ENCODE peak calls at places on chromosomes 3 and 15, in nine cellular contexts. A is coronary artery, S is fibroblast of the aortic adventitia, D is psoas muscle, C is choroid plexus epithelial cell, W is HFFc6, Y is astrocyte of the cerebellum, K is osteoblast, J is lower lobe of right lung. L is an unnamed sample.

GRCh38 chr15:32952062-32952461 is 234.3 kb downstream of the GREM1 start:
- DNase-seq in A (no peak), S (peak), D (no peak), C (no peak), W (peak), Y (no peak), K (no peak), J (no peak), L (no peak)

GRCh38 chr3:66442254-66443249 is 58.3 kb downstream of the LRIG1 start:
- DNase-seq in A (no peak), S (peak), D (peak), C (peak), W (peak), Y (peak), K (peak), J (peak), L (no peak)

GRCh38 chr3:197787412-197787811 is 3.6 kb upstream of the LRCH3 start:
- DNase-seq in A (no peak), S (no peak), D (no peak), C (peak), W (no peak), Y (no peak), K (peak), J (no peak), L (no peak)

GRCh38 chr3:127688416-127689265 is 15.9 kb downstream of the ABTB1 start:
- DNase-seq in A (peak), S (no peak), D (peak), C (peak), W (no peak), Y (no peak), K (peak), J (peak), L (peak)

GRCh38 chr3:30970183-30970582 is 75.7 kb upstream of the GADL1 start:
- DNase-seq in A (no peak), S (peak), D (no peak), C (peak), W (peak), Y (no peak), K (no peak), J (no peak), L (no peak)

GRCh38 chr3:41265823-41266273 is 66.5 kb downstream of the CTNNB1 start:
- DNase-seq in A (no peak), S (peak), D (no peak), C (peak), W (peak), Y (peak), K (no peak), J (no peak), L (no peak)

GRCh38 chr3:151305081-151305777 is 11.4 kb downstream of the GPR87 start:
- DNase-seq in A (no peak), S (peak), D (peak), C (peak), W (peak), Y (peak), K (peak), J (peak), L (no peak)

GRCh38 chr3:103614719-103615118 is 1179.9 kb downstream of the ZPLD1 start:
- DNase-seq in A (no peak), S (no peak), D (no peak), C (no peak), W (no peak), Y (no peak), K (no peak), J (no peak), L (no peak)

GRCh38 chr3:187315872-187316271 is 24.3 kb upstream of the MASP1 start:
- DNase-seq in A (no peak), S (no peak), D (no peak), C (no peak), W (peak), Y (no peak), K (no peak), J (no peak), L (no peak)

GRCh38 chr3:153113553-153113952 is 48.5 kb upstream of the RAP2B start:
- DNase-seq in A (no peak), S (no peak), D (no peak), C (no peak), W (no peak), Y (no peak), K (no peak), J (no peak), L (no peak)

GRCh38 chr3:71130516-71131384 is 452.8 kb downstream of the FOXP1 start:
- DNase-seq in A (no peak), S (peak), D (peak), C (peak), W (peak), Y (peak), K (peak), J (peak), L (no peak)

GRCh38 chr15:59074607-59075006 is 30.3 kb upstream of the CCNB2 start:
- DNase-seq in A (no peak), S (no peak), D (no peak), C (no peak), W (no peak), Y (no peak), K (no peak), J (no peak), L (no peak)

GRCh38 chr3:21670386-21670785 is 80.6 kb downstream of the ZNF385D start:
- DNase-seq in A (no peak), S (no peak), D (no peak), C (no peak), W (no peak), Y (no peak), K (no peak), J (no peak), L (no peak)

GRCh38 chr3:30723211-30723610 is 116.8 kb downstream of the TGFBR2 start:
- DNase-seq in A (no peak), S (no peak), D (no peak), C (no peak), W (no peak), Y (no peak), K (peak), J (no peak), L (no peak)

GRCh38 chr15:91424001-91424400 is 323.9 kb downstream of the SV2B start:
- DNase-seq in A (no peak), S (no peak), D (no peak), C (no peak), W (no peak), Y (no peak), K (no peak), J (no peak), L (no peak)

GRCh38 chr15:91047545-91048199 is 25.3 kb upstream of the VPS33B start:
- DNase-seq in A (no peak), S (peak), D (no peak), C (peak), W (no peak), Y (no peak), K (no peak), J (no peak), L (no peak)

DNA sequence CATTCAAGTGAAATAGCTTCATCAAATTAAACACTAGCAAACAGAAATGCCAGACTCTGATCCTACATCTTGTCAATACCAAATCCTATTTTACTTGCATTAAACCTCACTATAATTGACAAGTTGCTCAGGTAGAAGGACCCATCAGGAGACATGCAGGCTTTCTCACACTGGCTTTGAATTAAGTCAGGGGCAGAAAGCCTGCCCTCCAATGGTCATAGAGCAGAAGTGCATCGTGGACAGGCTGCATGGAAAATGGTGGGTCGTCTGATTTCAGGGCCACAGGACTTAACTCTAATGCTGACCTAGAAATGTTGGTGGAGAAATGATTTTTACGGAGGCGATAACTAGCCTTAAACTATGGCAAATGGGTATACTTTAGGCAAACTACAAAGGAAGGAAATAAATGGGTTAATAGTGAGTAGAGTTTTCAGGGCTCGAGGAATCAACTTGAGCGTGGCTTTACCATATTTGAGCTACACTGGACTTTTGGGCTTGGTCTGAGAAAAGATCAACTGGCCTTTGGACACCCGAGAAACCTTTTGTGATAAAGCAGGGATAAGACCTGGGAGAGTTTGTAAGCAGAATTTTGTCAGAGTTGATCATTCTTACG is 283.9 kb downstream of the GRM7 start:
- DNase-seq in A (no peak), S (no peak), D (no peak), C (no peak), W (no peak), Y (no peak), K (peak), J (no peak), L (no peak)
- TF ChIP-seq CTCF in A (no peak), S (no peak), D (no peak), C (peak), W (peak), Y (peak), K (no peak), J (peak), L (peak)

DNA sequence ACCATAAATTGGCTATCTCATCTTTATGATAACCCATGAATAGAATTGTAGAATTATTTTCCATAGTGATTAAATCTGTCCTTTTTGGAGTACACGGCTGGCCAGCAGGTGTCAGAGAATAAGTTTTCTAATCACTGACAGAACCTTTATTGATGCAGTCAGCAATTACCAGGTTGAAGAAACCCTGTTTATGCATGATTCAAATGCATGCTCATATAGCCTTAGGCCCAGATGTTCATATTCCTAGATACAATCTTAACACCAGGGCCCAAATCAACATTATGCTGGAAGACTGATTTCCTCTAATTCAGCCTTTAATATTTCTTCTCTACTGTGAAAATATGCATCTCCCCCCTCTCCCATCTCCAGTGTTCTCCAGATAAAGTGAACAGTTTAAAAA is 243.5 kb upstream of the DCBLD2 start:
- DNase-seq in A (no peak), S (no peak), D (no peak), C (no peak), W (no peak), Y (no peak), K (no peak), J (no peak), L (no peak)
- TF ChIP-seq CTCF in A (no peak), S (no peak), D (no peak), C (peak), W (no peak), Y (no peak), K (no peak), J (no peak), L (peak)

DNA sequence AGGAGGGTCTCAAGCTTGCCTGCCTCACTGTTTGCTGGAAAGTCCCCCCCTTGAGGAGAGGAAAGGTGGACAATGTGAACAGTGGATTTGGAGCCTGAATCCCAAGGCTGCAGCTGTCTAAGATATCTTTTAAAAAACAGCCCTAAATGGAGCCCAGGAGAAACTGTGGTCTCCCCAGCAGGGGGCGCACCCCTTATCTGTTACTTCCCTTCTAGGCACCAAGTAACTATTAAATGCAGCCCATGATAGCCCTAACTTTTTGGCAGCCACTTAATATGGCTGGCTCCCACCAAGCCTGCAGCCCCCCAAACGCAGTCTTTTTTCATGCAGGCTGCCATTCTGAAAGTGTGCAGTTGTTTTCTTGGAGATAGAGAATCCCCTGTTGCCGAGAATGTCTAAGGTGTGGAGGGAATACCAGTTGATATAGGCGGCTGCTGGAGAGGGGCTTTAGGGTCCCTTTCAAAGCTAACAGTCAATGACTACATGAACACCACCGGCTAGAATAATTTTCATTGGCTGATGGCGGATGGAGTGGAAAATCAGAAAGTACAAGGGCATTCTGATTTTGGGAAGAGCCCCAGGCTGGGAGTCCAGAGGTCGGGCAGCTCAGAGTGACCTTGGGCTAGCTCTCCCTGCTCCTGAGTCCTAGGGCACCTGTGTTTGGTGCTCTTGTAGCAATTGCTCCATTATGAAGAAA is 1.3 kb downstream of the RHCG start:
- DNase-seq in A (peak), S (peak), D (no peak), C (peak), W (no peak), Y (no peak), K (no peak), J (no peak), L (no peak)
- TF ChIP-seq CTCF in A (no peak), S (peak), D (no peak), C (peak), W (peak), Y (peak), K (peak), J (no peak), L (peak)

DNA sequence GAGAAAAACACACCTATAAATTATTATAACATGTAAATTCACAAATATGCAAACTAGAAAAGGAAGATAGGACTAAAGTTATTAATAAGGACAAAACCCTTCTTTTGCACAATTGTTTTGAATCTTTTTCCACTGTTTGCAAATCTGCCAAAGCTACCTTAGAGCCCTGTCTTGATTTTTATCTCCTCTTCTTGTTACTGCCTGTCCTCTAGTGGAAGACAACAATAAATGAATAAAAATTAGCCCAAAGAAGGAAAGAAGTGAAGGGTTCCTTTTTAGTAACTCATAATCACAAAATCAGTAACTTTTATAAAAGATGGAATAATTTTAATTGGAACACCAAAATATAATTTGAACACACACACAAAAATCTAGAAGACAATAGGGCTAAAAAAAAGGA is 2.7 kb downstream of the CD200R1 start:
- DNase-seq in A (no peak), S (no peak), D (no peak), C (no peak), W (no peak), Y (no peak), K (no peak), J (no peak), L (no peak)
- TF ChIP-seq CTCF in A (no peak), S (no peak), D (no peak), C (no peak), W (no peak), Y (no peak), K (no peak), J (no peak), L (peak)

DNA sequence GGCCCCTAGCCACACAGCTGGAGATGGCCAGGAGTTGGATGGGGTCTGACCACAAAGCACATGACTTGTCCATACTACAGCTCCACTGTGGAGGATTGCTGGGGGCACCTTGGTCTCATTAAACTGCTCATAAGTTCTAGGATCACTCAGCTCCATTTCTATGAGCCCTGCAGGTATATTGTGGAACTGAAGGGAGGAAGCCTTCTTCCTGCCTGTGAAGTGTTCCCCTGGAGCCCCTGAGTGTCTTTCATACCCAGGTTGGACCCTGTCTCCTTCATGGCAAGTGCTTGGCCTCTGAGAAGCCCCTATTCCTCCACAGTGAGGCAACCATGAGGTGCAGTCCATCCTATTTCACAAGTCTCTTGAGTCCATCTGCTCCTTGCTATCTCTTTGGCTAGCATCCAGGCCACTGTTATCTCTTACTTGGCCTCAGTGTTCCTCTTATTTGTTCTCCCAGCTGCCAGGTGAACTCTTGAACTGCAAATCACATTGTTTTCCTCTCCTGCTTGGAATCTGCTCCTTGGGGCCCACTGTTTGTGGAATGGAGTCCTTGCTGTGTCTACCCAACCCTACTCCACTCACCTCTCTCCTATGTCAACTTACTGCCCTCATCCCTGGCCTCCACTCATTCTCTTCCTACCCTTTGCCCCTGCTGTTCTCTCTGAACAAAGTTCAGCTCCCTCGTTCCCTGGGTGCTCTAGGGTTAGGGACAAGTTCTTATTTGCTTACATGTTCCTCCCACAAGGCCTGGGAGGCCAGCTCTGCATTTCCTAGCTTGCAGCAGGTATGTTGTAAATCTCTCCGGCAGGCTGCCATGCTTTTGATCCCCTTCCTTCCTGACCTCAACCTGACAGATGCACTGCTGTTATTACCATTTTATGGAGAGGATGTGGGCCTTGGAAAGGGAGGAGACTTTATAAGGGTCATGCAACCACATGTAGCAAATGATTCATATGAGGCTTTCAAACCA is 1.2 kb downstream of the ACOX2 start:
- DNase-seq in A (no peak), S (peak), D (no peak), C (peak), W (no peak), Y (no peak), K (peak), J (no peak), L (no peak)
- TF ChIP-seq CTCF in A (no peak), S (no peak), D (no peak), C (peak), W (peak), Y (no peak), K (no peak), J (no peak), L (no peak)

DNA sequence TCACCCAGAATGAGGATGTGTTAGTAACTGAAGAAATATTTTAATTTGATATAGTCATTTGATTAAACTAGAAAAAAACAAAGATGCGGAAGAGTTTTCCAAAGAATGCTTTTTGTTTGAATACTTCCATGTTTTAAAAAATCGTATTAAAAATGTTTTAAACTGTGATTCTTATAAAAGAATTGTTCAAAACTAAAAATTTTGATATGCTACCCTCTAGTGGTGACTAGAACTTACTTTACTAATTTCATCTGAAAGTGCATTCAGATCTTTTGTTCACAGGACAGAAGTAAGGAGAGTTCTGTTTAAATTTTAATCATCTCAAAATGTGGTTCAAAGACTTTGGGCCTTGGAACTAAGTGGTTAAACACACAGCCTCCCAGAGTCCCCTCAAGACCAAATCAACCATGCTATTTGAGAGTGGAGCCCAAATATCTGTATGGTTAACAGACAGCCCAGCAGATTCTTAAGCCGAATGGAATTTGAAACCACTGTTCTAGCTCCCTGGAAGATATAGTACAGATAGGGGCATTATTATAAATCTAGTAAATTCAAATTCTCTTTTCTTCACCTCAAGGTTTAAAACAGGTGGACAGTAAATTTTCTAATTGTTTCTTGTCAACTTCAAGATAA is 45.2 kb upstream of the SYNPR start:
- DNase-seq in A (no peak), S (peak), D (no peak), C (peak), W (peak), Y (no peak), K (no peak), J (no peak), L (no peak)
- TF ChIP-seq CTCF in A (no peak), S (peak), D (no peak), C (peak), W (peak), Y (peak), K (peak), J (no peak), L (peak)

DNA sequence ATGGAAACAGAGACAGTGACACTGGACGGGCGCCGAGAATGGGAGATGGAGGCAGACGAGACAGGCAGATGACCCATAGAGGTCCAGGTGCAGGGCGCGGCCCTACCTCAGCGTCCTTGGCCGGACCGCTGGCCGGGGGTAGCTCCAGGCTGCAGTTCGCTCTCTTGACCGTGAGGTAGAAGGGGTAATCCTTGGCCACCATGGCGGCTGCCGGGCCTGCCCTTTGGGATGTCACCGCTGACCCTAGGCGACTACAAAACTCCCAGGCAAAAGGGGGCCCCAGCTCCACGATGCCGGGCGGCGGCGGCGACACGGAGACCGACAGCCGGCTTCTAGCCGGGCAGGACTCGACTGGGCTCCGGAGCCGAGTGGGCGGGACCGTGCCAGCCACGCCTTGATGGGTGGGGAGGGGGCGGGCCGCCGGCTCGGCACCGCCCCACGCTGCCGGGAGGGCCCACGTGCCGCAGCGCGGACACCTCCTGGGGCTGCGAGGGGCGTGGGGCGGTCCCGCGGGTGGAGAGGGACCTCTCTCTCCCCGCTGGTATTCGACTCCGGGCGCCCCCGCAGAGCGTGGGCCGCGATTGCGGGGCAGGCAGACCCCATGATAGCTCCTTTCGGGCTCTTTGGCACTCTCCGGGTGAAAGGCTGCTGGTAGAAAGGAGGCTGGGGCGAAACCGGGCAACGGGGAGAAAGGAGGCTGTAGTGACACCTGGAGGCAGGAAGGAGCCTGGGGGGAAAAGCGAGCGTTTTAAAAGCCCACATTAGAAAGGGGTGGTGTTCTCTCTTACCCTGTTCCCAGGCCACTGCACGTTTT is at the start of gene ARHGEF3:
- DNase-seq in A (peak), S (peak), D (peak), C (peak), W (peak), Y (no peak), K (peak), J (peak), L (peak)
- TF ChIP-seq CTCF in A (peak), S (peak), D (peak), C (peak), W (peak), Y (peak), K (peak), J (peak), L (peak)